ENCODE peak calls at places on chromosomes 4 and X, in six cellular contexts. Z is transverse colon, A is endodermal cell, O is GM12878, B is hepatocyte, E is fibroblast of lung. F is an unnamed sample. For H3K27me3, the result is how much of the 10 kb centered on the place peaks cover.

GRCh38 chr4:7206385-7206784 is 14.0 kb downstream of the SORCS2 start:
- DNase-seq in E (peak), O (no peak), Z (no peak), B (no peak), A (peak), F (peak)

GRCh38 chrX:77814210-77814609 is 28.2 kb upstream of the ATRX start:
- DNase-seq in Z (no peak), B (no peak), O (no peak), A (no peak), E (no peak), F (no peak)

GRCh38 chrX:116490091-116490490 is 27.3 kb upstream of the CT83 start:
- DNase-seq in O (no peak), Z (no peak), B (no peak), A (no peak), E (no peak), F (no peak)

GRCh38 chrX:20374450-20374849 is 107.7 kb upstream of the RPS6KA3 start:
- DNase-seq in E (no peak), A (no peak), O (no peak), B (no peak), Z (no peak), F (no peak)

GRCh38 chr4:2867758-2868491 is 24.3 kb downstream of the ADD1 start:
- DNase-seq in O (no peak), A (peak), B (peak), Z (no peak), E (peak), F (peak)

GRCh38 chr4:100009490-100009889 is 59.4 kb upstream of the H2AZ1 start:
- DNase-seq in A (no peak), O (no peak), B (no peak), E (peak), Z (no peak), F (no peak)

GRCh38 chrX:28582494-28582893 is 4.8 kb upstream of the IL1RAPL1 start:
- DNase-seq in Z (no peak), O (no peak), E (peak), B (no peak), A (no peak), F (no peak)

GRCh38 chr4:47167391-47167790 is 136.0 kb downstream of the GABRB1 start:
- DNase-seq in O (no peak), B (no peak), A (no peak), Z (no peak), E (peak), F (no peak)

GRCh38 chr4:117965608-117966007 is 68.7 kb upstream of the NDST3 start:
- DNase-seq in A (no peak), Z (no peak), B (no peak), E (no peak), O (no peak), F (no peak)

GRCh38 chr4:102196221-102196620 is 149.1 kb downstream of the SLC39A8 start:
- DNase-seq in A (no peak), O (no peak), Z (no peak), E (peak), B (no peak), F (peak)

GRCh38 chrX:108064613-108065012 is 19.7 kb downstream of the VSIG1 start:
- DNase-seq in Z (no peak), A (no peak), B (no peak), E (no peak), O (no peak), F (no peak)

GRCh38 chr4:8589831-8590545 is 2.6 kb upstream of the CPZ start:
- DNase-seq in E (peak), B (no peak), O (no peak), A (no peak), Z (no peak), F (no peak)

GRCh38 chr4:20253799-20254409 is 2.2 kb downstream of the SLIT2 start:
- DNase-seq in Z (peak), B (peak), E (peak), O (no peak), A (peak), F (no peak)

GRCh38 chr4:4985844-4986243 is 33.4 kb downstream of the CYTL1 start:
- DNase-seq in A (peak), Z (no peak), B (no peak), E (peak), O (no peak), F (no peak)

GRCh38 chr4:87118826-87119225 is 101.6 kb downstream of the KLHL8 start:
- DNase-seq in B (no peak), Z (no peak), O (no peak), A (peak), E (peak), F (peak)

GRCh38 chrX:16882188-16882587 is 12.0 kb upstream of the RBBP7 start:
- DNase-seq in A (peak), O (no peak), B (peak), Z (peak), E (peak), F (no peak)

GRCh38 chr4:92634891-92635290 is 331.1 kb downstream of the GRID2 start:
- DNase-seq in E (peak), B (no peak), Z (no peak), A (no peak), O (no peak), F (no peak)

GRCh38 chr4:183328832-183329231 is 6.6 kb upstream of the CLDN24 start:
- DNase-seq in B (peak), Z (no peak), A (no peak), E (peak), O (no peak), F (peak)

GRCh38 chrX:19535481-19535880 is 20.2 kb upstream of the MAP3K15 start:
- DNase-seq in B (peak), E (no peak), O (no peak), A (no peak), Z (no peak), F (no peak)

GRCh38 chr4:54558889-54559682 is 98.7 kb upstream of the KIT start:
- DNase-seq in E (no peak), O (no peak), A (no peak), B (peak), Z (no peak), F (no peak)

GRCh38 chr4:133320576-133321170 is 171.6 kb downstream of the PCDH10 start:
- DNase-seq in A (peak), O (no peak), E (peak), Z (no peak), B (peak), F (peak)

GRCh38 chrX:102712216-102712966 is at the start of gene GPRASP2:
- DNase-seq in B (peak), E (peak), A (peak), Z (peak), O (no peak), F (no peak)

GRCh38 chrX:49269768-49270248 is at the start of gene PPP1R3F:
- DNase-seq in O (no peak), A (no peak), B (no peak), E (no peak), Z (no peak), F (no peak)

GRCh38 chr4:110904435-110905050 is 281.7 kb upstream of the PITX2 start:
- DNase-seq in E (peak), A (no peak), B (no peak), O (no peak), Z (no peak), F (no peak)

GRCh38 chr4:110902500-110902899 is 279.6 kb upstream of the PITX2 start:
- DNase-seq in E (peak), B (no peak), Z (no peak), O (no peak), A (no peak), F (no peak)

GRCh38 chr4:110907801-110908313 is 285.0 kb upstream of the PITX2 start:
- DNase-seq in B (no peak), Z (no peak), E (no peak), A (no peak), O (no peak), F (no peak)
- H3K27me3 ChIP-seq in B (under half), Z (under half), E (under half), A (under half), O (under half), F (under half)

GRCh38 chr4:170030121-170030520 is 3.9 kb upstream of the MFAP3L start:
- DNase-seq in A (no peak), B (no peak), E (peak), O (no peak), Z (no peak), F (no peak)
- TF ChIP-seq CTCF in A (no peak), B (no peak), E (no peak), O (no peak), Z (no peak), F (no peak)

GRCh38 chrX:153780678-153781427 is at the start of gene SRPK3:
- DNase-seq in B (no peak), A (no peak), E (peak), O (no peak), Z (no peak), F (no peak)
- H3K4me3 ChIP-seq in B (no peak), A (no peak), E (no peak), O (no peak), Z (peak), F (no peak)

GRCh38 chrX:31836479-31836878 is 764.6 kb upstream of the FTHL17 start:
- DNase-seq in Z (no peak), E (no peak), A (no peak), O (no peak), B (no peak), F (no peak)
- H3K27me3 ChIP-seq in Z (under half), E (under half), A (under half), O (under half), B (under half), F (under half)

GRCh38 chr4:164337219-164337944 is 416.5 kb upstream of the SMIM31 start:
- DNase-seq in E (no peak), O (no peak), Z (no peak), A (no peak), B (no peak), F (no peak)
- TF ChIP-seq CTCF in E (no peak), O (no peak), Z (no peak), A (peak), B (no peak), F (no peak)

GRCh38 chr4:25290490-25291067 is 22.0 kb upstream of the ZCCHC4 start:
- DNase-seq in O (no peak), B (peak), Z (no peak), E (peak), A (peak), F (no peak)

GRCh38 chr4:25291158-25291733 is 21.3 kb upstream of the ZCCHC4 start:
- DNase-seq in B (no peak), A (no peak), Z (no peak), E (no peak), O (no peak), F (no peak)
- H3K4me3 ChIP-seq in B (no peak), A (no peak), Z (no peak), E (no peak), O (no peak), F (no peak)

GRCh38 chr4:41359069-41359769 is 102.5 kb downstream of the UCHL1 start:
- DNase-seq in Z (no peak), B (no peak), O (no peak), A (peak), E (no peak), F (no peak)
- H3K27me3 ChIP-seq in Z (under half), B (under half), O (under half), A (under half), E (under half), F (under half)

GRCh38 chr4:17618926-17619325 is 4.5 kb downstream of the MED28 start:
- DNase-seq in E (no peak), B (no peak), Z (no peak), A (no peak), O (no peak), F (no peak)

GRCh38 chr4:17613761-17614415 is 553 bp upstream of the MED28 start:
- DNase-seq in Z (no peak), A (peak), O (no peak), B (peak), E (peak), F (peak)

GRCh38 chr4:17616283-17616682 is 1.8 kb downstream of the MED28 start:
- DNase-seq in A (no peak), E (no peak), Z (no peak), O (no peak), B (no peak), F (no peak)

GRCh38 chr4:17619416-17620105 is 5.1 kb downstream of the MED28 start:
- DNase-seq in B (no peak), E (no peak), Z (no peak), A (no peak), O (no peak), F (peak)

DNA sequence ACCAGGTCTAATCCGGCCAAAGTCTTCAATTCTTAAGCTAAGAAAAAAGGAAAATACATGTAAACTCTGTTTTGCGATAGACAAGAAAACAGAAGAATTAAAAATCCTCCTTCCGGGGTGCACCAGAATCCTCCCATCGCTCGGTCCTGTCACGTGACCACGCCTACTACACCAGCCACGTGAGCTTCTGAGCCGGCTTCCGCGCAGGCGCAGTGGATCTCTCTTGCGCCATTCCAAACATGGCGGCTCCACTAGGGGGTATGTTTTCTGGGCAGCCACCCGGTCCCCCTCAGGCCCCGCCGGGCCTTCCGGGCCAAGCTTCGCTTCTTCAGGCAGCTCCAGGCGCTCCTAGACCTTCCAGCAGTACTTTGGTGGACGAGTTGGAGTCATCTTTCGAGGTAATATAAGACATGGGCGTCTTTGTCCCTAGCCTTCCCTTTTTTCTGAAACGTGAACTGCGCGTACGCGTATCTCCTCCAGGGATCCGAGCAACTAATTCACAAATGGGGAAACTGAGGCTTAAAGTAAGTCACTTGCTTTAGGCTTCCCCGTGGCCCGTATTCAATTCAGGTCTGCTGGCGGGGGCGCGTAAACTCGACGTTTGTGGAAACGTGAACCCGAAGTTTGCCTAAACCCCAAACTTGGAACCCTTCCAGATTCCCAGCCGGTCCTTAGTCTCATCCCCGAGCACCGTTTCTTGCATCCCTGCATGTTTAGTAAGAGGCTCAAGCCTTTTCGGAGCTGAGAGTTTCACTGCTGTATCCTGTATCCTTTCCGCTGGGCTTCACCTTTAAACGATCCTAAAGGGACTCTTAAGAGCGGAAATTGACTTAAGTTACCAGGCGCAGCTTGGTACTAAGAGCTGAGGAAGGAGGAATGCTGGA is at the start of gene MED28:
- DNase-seq in Z (peak), O (peak), E (peak), B (peak), A (peak), F (peak)
- TF ChIP-seq CTCF in Z (peak), O (no peak), E (no peak), B (no peak), A (peak), F (peak)

GRCh38 chrX:71148278-71148663 is 3.6 kb downstream of the NLGN3 start:
- DNase-seq in E (no peak), Z (no peak), O (no peak), A (no peak), B (no peak), F (no peak)
- H3K4me3 ChIP-seq in E (no peak), Z (no peak), O (no peak), A (no peak), B (no peak), F (no peak)

F was measured in brain microvascular endothelial cell.